ENCODE peak calls at places on chromosomes 11 and 22, in five cellular contexts. Q is bronchial epithelial cell, I is fibroblast of lung, B is PC-3, L is fibroblast of pulmonary artery. U is an unnamed sample.

GRCh38 chr11:30489076-30489475 is 97.1 kb downstream of the MPPED2 start:
- DNase-seq in I (no peak), L (no peak), Q (no peak), B (no peak), U (no peak)

GRCh38 chr11:2325123-2325522 is 23.3 kb downstream of the TSPAN32 start:
- DNase-seq in L (no peak), Q (no peak), I (no peak), B (no peak), U (no peak)

GRCh38 chr22:44248926-44249325 is 63.8 kb downstream of the SHISAL1 start:
- DNase-seq in B (peak), I (no peak), L (no peak), Q (no peak), U (no peak)

GRCh38 chr11:27717377-27717776 is 17.1 kb upstream of the BDNF start:
- DNase-seq in L (peak), I (peak), B (peak), Q (no peak), U (peak)

GRCh38 chr22:31977141-31977781 is 32.9 kb downstream of the YWHAH start:
- DNase-seq in B (peak), I (peak), L (peak), Q (peak), U (peak)

GRCh38 chr11:47848636-47849155 is 546 bp upstream of the NUP160 start:
- DNase-seq in L (no peak), I (no peak), B (no peak), Q (no peak), U (no peak)

GRCh38 chr11:121553806-121554205 is 101.0 kb upstream of the SORL1-AS1 start:
- DNase-seq in I (no peak), L (peak), Q (peak), B (peak), U (peak)

GRCh38 chr11:70204466-70204799 is 1.3 kb downstream of the FADD start:
- DNase-seq in L (no peak), I (no peak), Q (no peak), B (no peak), U (peak)

GRCh38 chr22:48955351-48956311 is 872.0 kb downstream of the BRD1 start:
- DNase-seq in I (no peak), B (no peak), Q (no peak), L (no peak), U (no peak)

GRCh38 chr22:24121938-24122337 is 59.3 kb upstream of the SUSD2 start:
- DNase-seq in B (no peak), I (no peak), Q (no peak), L (no peak), U (no peak)

GRCh38 chr22:46956498-46957215 is 194.2 kb downstream of the TBC1D22A start:
- DNase-seq in B (no peak), L (no peak), I (no peak), Q (no peak), U (no peak)

GRCh38 chr22:29244785-29245625 is 22.8 kb downstream of the RHBDD3 start:
- DNase-seq in I (no peak), L (no peak), Q (no peak), B (no peak), U (no peak)

GRCh38 chr11:2789331-2789730 is 89.5 kb upstream of the KCNQ1OT1 start:
- DNase-seq in L (no peak), B (no peak), I (no peak), Q (no peak), U (no peak)

GRCh38 chr22:20116376-20116950 is 559 bp downstream of the RANBP1 start:
- DNase-seq in I (no peak), L (no peak), Q (no peak), B (no peak), U (no peak)

GRCh38 chr11:86969258-86969657 is 14.1 kb upstream of the FZD4 start:
- DNase-seq in L (no peak), Q (no peak), B (no peak), I (no peak), U (no peak)

GRCh38 chr11:74005721-74006517 is 3.0 kb downstream of the UCP3 start:
- DNase-seq in B (no peak), Q (no peak), I (no peak), L (no peak), U (no peak)

GRCh38 chr11:71408826-71409225 is 39.4 kb downstream of the DHCR7 start:
- DNase-seq in I (no peak), Q (no peak), L (no peak), B (no peak), U (no peak)
- TF ChIP-seq CTCF in I (no peak), Q (no peak), L (no peak), B (no peak), U (no peak)

DNA sequence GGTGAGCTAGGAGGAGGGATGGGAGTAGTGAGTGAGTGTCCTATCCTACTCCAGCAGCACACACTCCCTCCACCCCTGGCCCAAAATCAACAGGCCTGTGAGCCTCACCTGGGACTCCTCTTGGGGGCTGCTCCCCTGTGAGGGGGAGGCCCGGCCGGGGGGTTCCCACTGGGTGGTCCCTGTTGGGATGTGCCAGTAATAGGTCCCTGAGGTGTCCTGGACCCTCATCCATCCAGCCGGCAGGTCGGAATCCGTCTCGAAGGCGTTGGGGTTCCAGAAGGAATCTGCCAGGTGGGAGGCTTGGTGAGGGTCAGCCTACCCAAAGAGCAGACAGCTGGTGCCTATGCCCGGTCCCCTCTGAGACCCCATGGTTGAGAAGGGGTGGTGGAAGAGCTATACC is 13.3 kb downstream of the SMPD1 start:
- DNase-seq in L (no peak), B (no peak), Q (no peak), I (no peak), U (no peak)
- H3K4me3 ChIP-seq in L (no peak), B (no peak), Q (no peak), I (no peak), U (no peak)

GRCh38 chr11:99505831-99506230 is 485.1 kb downstream of the CNTN5 start:
- DNase-seq in I (no peak), Q (no peak), B (no peak), L (no peak), U (no peak)

GRCh38 chr11:99501655-99502054 is 480.9 kb downstream of the CNTN5 start:
- DNase-seq in Q (no peak), L (no peak), B (peak), I (no peak), U (no peak)

GRCh38 chr11:99509863-99510262 is 489.1 kb downstream of the CNTN5 start:
- DNase-seq in I (no peak), L (no peak), B (no peak), Q (no peak), U (no peak)

DNA sequence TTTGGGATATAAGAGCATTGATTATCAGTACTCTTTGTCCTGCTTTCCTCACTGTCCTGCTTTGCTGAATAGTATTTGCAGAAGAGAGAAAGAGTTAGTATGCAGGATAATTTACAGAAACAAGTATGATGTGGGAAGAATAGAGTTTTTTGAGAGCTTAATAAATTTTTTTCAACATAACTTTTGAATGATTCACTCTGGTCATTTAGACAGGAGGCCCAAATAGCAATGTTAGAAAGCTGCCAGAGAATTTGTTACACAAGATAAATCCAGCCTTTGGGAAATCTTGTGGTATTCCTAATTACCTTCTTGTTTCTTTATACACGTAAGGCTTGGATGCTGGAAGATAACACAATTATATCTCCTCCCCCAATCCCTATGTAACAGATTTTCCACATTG is 484.6 kb downstream of the CNTN5 start:
- DNase-seq in I (peak), L (peak), Q (no peak), B (peak), U (no peak)
- TF ChIP-seq CTCF in I (no peak), L (no peak), Q (no peak), B (no peak), U (no peak)

GRCh38 chr11:115202061-115202460 is 302.2 kb downstream of the CADM1 start:
- DNase-seq in Q (no peak), I (no peak), B (no peak), L (no peak), U (no peak)

GRCh38 chr11:115206365-115207022 is 297.7 kb downstream of the CADM1 start:
- DNase-seq in Q (no peak), I (no peak), B (no peak), L (no peak), U (no peak)

GRCh38 chr11:115199501-115199900 is 304.7 kb downstream of the CADM1 start:
- DNase-seq in Q (no peak), L (no peak), I (no peak), B (no peak), U (no peak)

GRCh38 chr11:115201121-115201792 is 303.0 kb downstream of the CADM1 start:
- DNase-seq in Q (peak), I (peak), B (no peak), L (no peak), U (no peak)

GRCh38 chr11:115202900-115203552 is 301.2 kb downstream of the CADM1 start:
- DNase-seq in B (no peak), I (no peak), L (no peak), Q (no peak), U (no peak)
- H3K4me3 ChIP-seq in B (no peak), I (no peak), L (no peak), Q (no peak), U (no peak)